ENCODE peak calls at places on chromosomes 2 and 18, in four cellular contexts. L is H1, K is IMR-90, F is H9. X is an unnamed sample.

GRCh38 chr18:21260621-21261020 is 18.6 kb downstream of the GREB1L start:
- DNase-seq in L (no peak), K (no peak), F (no peak), X (no peak)

GRCh38 chr2:84865181-84865783 is 15.6 kb downstream of the TRABD2A start:
- DNase-seq in L (no peak), K (peak), F (no peak), X (peak)

GRCh38 chr18:58727776-58728500 is 56.7 kb downstream of the MALT1 start:
- DNase-seq in L (no peak), K (peak), F (no peak), X (no peak)

GRCh38 chr18:35570182-35570581 is 11.4 kb upstream of the GALNT1 start:
- DNase-seq in L (no peak), K (no peak), F (no peak), X (no peak)

GRCh38 chr2:40129725-40130124 is 322.2 kb downstream of the SLC8A1 start:
- DNase-seq in L (no peak), K (no peak), F (no peak), X (no peak)

GRCh38 chr18:14908541-14908940 is 160.6 kb downstream of the ANKRD30B start:
- DNase-seq in L (no peak), K (no peak), F (no peak), X (no peak)

GRCh38 chr2:206031950-206032567 is 53.9 kb downstream of the INO80D start:
- DNase-seq in L (no peak), K (no peak), F (no peak), X (no peak)

GRCh38 chr2:190277234-190278112 is 42.2 kb downstream of the HIBCH start:
- DNase-seq in L (no peak), K (peak), F (no peak), X (peak)

GRCh38 chr18:76569644-76570415 is 74.8 kb upstream of the ZNF516 start:
- DNase-seq in L (no peak), K (no peak), F (no peak), X (no peak)

GRCh38 chr2:75505012-75505411 is 55.7 kb downstream of the EVA1A start:
- DNase-seq in L (no peak), K (no peak), F (no peak), X (no peak)

GRCh38 chr2:118539290-118539689 is 308.2 kb downstream of the EN1 start:
- DNase-seq in L (peak), K (peak), F (peak), X (no peak)

GRCh38 chr18:9779630-9780029 is 71.5 kb downstream of the RAB31 start:
- DNase-seq in L (no peak), K (no peak), F (no peak), X (no peak)

GRCh38 chr2:208036357-208036756 is 11.0 kb upstream of the PLEKHM3 start:
- DNase-seq in L (no peak), K (peak), F (no peak), X (peak)

GRCh38 chr18:8812631-8813030 is 107.3 kb downstream of the MTCL1 start:
- DNase-seq in L (no peak), K (peak), F (no peak), X (peak)

GRCh38 chr2:152336103-152336853 is 1.3 kb downstream of the FMNL2 start:
- DNase-seq in L (no peak), K (peak), F (peak), X (peak)

GRCh38 chr2:191719938-191720337 is 42.0 kb downstream of the NABP1 start:
- DNase-seq in L (no peak), K (no peak), F (no peak), X (no peak)

GRCh38 chr18:8988262-8988871 is 114.1 kb upstream of the NDUFV2 start:
- DNase-seq in L (peak), K (peak), F (peak), X (peak)

GRCh38 chr2:100178085-100178788 is 35.8 kb upstream of the AFF3 start:
- DNase-seq in L (peak), K (peak), F (peak), X (peak)

GRCh38 chr2:170324640-170325046 is 146.7 kb downstream of the MYO3B start:
- DNase-seq in L (peak), K (peak), F (peak), X (peak)

GRCh38 chr2:54975175-54975574 is 75.1 kb downstream of the RTN4 start:
- DNase-seq in L (no peak), K (no peak), F (no peak), X (no peak)

GRCh38 chr2:102806250-102806837 is 44.5 kb downstream of the TMEM182 start:
- DNase-seq in L (peak), K (peak), F (peak), X (peak)

GRCh38 chr2:129231924-129232323 is 747.5 kb upstream of the RAB6C start:
- DNase-seq in L (no peak), K (no peak), F (no peak), X (no peak)

GRCh38 chr2:239380831-239381708 is 19.8 kb downstream of the HDAC4 start:
- DNase-seq in L (no peak), K (no peak), F (no peak), X (no peak)

GRCh38 chr2:17813015-17813741 is 3.1 kb upstream of the MSGN1 start:
- DNase-seq in L (no peak), K (peak), F (no peak), X (peak)

GRCh38 chr2:173451137-173451536 is 96.5 kb downstream of the CDCA7 start:
- DNase-seq in L (no peak), K (no peak), F (no peak), X (no peak)

GRCh38 chr2:240149943-240150784 is 9.7 kb upstream of the OTOS start:
- DNase-seq in L (no peak), K (peak), F (peak), X (peak)

GRCh38 chr2:151637284-151637781 is 96.9 kb downstream of the NEB start:
- DNase-seq in L (no peak), K (no peak), F (no peak), X (no peak)

GRCh38 chr2:8146329-8147048 is 535.4 kb upstream of the ID2 start:
- DNase-seq in L (no peak), K (no peak), F (no peak), X (no peak)

GRCh38 chr2:142834003-142834402 is 43.5 kb upstream of the KYNU start:
- DNase-seq in L (no peak), K (peak), F (no peak), X (peak)

GRCh38 chr2:88452980-88453582 is 588 bp upstream of the FOXI3 start:
- DNase-seq in L (no peak), K (no peak), F (no peak), X (peak)

GRCh38 chr2:47065771-47066380 is 89.2 kb downstream of the STPG4 start:
- DNase-seq in L (no peak), K (peak), F (no peak), X (peak)
- H4K91ac ChIP-seq in L (no peak), K (peak), F (no peak), X (peak)

GRCh38 chr2:47271054-47272000 is 116.2 kb upstream of the STPG4 start:
- DNase-seq in L (no peak), K (no peak), F (no peak), X (no peak)
- H4K91ac ChIP-seq in L (no peak), K (peak), F (no peak), X (no peak)

GRCh38 chr2:218357194-218358177 is 829 bp downstream of the CATIP start:
- DNase-seq in L (no peak), K (no peak), F (no peak), X (no peak)
- H4K91ac ChIP-seq in L (no peak), K (no peak), F (no peak), X (peak)

GRCh38 chr2:162312853-162313252 is 5.6 kb downstream of the IFIH1 start:
- DNase-seq in L (no peak), K (no peak), F (no peak), X (no peak)
- H4K91ac ChIP-seq in L (no peak), K (no peak), F (no peak), X (no peak)

DNA sequence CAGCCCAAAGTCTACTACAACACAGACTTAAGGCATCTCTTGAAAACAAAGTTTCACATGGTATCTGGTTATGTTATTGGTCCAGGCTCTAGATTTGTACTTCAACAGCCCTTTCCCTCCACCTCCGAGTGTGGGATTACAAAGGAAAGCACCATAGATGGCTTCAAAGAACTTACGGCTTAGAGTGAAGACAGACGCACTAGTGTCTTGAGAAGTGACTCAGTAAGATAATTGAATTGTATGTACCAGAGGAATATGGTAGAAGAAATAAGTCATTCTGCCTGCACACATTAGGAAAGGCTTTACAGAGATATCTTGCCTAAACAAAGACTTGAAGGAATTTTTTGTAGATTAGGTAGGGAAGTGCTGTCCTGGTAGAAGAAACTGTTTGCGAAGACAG is 392.3 kb upstream of the TNP1 start:
- DNase-seq in L (no peak), K (no peak), F (no peak), X (no peak)
- H4K91ac ChIP-seq in L (no peak), K (no peak), F (no peak), X (no peak)

GRCh38 chr2:46387886-46388515 is 90.8 kb downstream of the EPAS1 start:
- DNase-seq in L (no peak), K (no peak), F (peak), X (no peak)

GRCh38 chr2:46390036-46390435 is 89.3 kb upstream of the TMEM247 start:
- DNase-seq in L (no peak), K (no peak), F (no peak), X (no peak)

GRCh38 chr2:46388873-46389272 is 90.5 kb upstream of the TMEM247 start:
- DNase-seq in L (no peak), K (no peak), F (peak), X (no peak)

GRCh38 chr2:46390901-46391395 is 88.4 kb upstream of the TMEM247 start:
- DNase-seq in L (no peak), K (no peak), F (peak), X (no peak)

DNA sequence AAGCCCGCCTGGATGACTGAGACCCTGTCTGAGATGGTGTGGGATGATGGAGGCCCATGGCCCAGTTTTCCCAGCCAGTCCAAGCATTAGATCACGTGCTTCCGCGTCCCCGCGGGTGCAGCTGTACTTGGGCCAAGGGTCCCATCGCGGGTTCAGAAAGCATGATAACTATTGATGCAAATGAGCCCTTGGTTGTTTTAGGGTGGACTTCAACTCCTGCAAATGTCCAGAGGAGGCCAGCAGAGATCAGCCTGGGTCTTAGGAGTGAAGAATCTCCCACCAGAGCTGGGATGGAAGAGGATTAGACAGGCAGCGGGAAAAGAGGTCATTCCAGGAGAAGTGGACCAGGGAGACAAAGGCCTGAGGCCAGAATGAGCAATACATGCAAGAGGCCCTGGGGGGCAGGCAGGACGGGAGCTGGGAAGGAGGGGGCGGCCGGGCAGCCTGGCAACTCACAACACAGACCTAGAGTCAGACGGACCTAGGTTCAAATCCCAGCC is 89.9 kb upstream of the TMEM247 start:
- DNase-seq in L (no peak), K (peak), F (peak), X (peak)
- H4K91ac ChIP-seq in L (no peak), K (no peak), F (no peak), X (no peak)